ENCODE peak calls at places on chromosome 15, in four cellular contexts. V is thyroid gland, D is A549, Q is psoas muscle. S is an unnamed sample. For H3K4me1, the result is how much of the 10 kb centered on the place peaks cover.

GRCh38 chr15:60528530-60528929 is 49.6 kb upstream of the ICE2 start:
- DNase-seq in V (no peak), D (no peak), Q (no peak), S (no peak)

GRCh38 chr15:48643776-48644497 is 1.6 kb downstream of the FBN1 start:
- DNase-seq in Q (no peak), D (no peak), V (no peak), S (no peak)

GRCh38 chr15:40894689-40895308 is 549 bp downstream of the VPS18 start:
- DNase-seq in D (peak), Q (peak), V (peak), S (no peak)

GRCh38 chr15:61731081-61731480 is 329.2 kb downstream of the VPS13C start:
- DNase-seq in V (no peak), D (no peak), Q (no peak), S (no peak)

GRCh38 chr15:73727330-73728018 is 25.7 kb downstream of the INSYN1 start:
- DNase-seq in V (no peak), Q (no peak), D (peak), S (no peak)

GRCh38 chr15:49023354-49023753 is 22.9 kb downstream of the SECISBP2L start:
- DNase-seq in D (no peak), V (no peak), Q (no peak), S (no peak)

GRCh38 chr15:39736646-39737550 is 45.7 kb downstream of the FSIP1 start:
- DNase-seq in Q (peak), D (no peak), V (no peak), S (no peak)

GRCh38 chr15:29090617-29091466 is 178.8 kb downstream of the NSMCE3 start:
- DNase-seq in D (peak), Q (no peak), V (no peak), S (no peak)

GRCh38 chr15:77974098-77974414 is 103.5 kb downstream of the TBC1D2B start:
- DNase-seq in V (peak), Q (peak), D (no peak), S (no peak)

GRCh38 chr15:74235962-74236361 is at the start of gene CCDC33:
- DNase-seq in Q (no peak), D (no peak), V (peak), S (no peak)

GRCh38 chr15:58014040-58014439 is 51.5 kb downstream of the ALDH1A2 start:
- DNase-seq in D (no peak), Q (no peak), V (no peak), S (no peak)

GRCh38 chr15:67303490-67304363 is 49.1 kb downstream of the IQCH start:
- DNase-seq in Q (no peak), D (peak), V (peak), S (peak)

GRCh38 chr15:90638963-90639362 is 78.2 kb upstream of the BLM start:
- DNase-seq in V (no peak), Q (no peak), D (no peak), S (no peak)

GRCh38 chr15:90512981-90513380 is 16.7 kb upstream of the CRTC3 start:
- DNase-seq in Q (no peak), D (no peak), V (peak), S (no peak)

GRCh38 chr15:74208901-74209559 is 6.4 kb upstream of the STRA6 start:
- DNase-seq in V (no peak), Q (no peak), D (no peak), S (no peak)

GRCh38 chr15:78197632-78198031 is 36.7 kb downstream of the ACSBG1 start:
- DNase-seq in V (no peak), D (no peak), Q (no peak), S (no peak)

GRCh38 chr15:87878161-87878560 is 378.4 kb downstream of the NTRK3 start:
- DNase-seq in Q (no peak), V (no peak), D (no peak), S (no peak)

GRCh38 chr15:33107950-33108349 is 86.6 kb downstream of the FMN1 start:
- DNase-seq in D (no peak), Q (no peak), V (no peak), S (no peak)

GRCh38 chr15:25345943-25346342 is 92.9 kb downstream of the UBE3A start:
- DNase-seq in V (peak), Q (peak), D (no peak), S (no peak)

GRCh38 chr15:70153948-70154439 is 56.3 kb upstream of the TLE3 start:
- DNase-seq in V (no peak), Q (no peak), D (no peak), S (no peak)

GRCh38 chr15:58383876-58384275 is 47.9 kb upstream of the LIPC start:
- DNase-seq in V (no peak), Q (no peak), D (no peak), S (no peak)

GRCh38 chr15:51846463-51847230 is 17.2 kb downstream of the TMOD3 start:
- DNase-seq in V (no peak), D (no peak), Q (no peak), S (no peak)

GRCh38 chr15:62190257-62190656 is 25.2 kb upstream of the C2CD4B start:
- DNase-seq in D (no peak), V (no peak), Q (no peak), S (no peak)

GRCh38 chr15:64070965-64071851 is 22.4 kb downstream of the CIAO2A start:
- DNase-seq in D (peak), V (peak), Q (peak), S (peak)

GRCh38 chr15:81281176-81281735 is 42.7 kb downstream of the STARD5 start:
- DNase-seq in Q (no peak), D (no peak), V (no peak), S (no peak)

GRCh38 chr15:39939487-39940452 is 5.9 kb downstream of the EIF2AK4 start:
- DNase-seq in V (no peak), Q (no peak), D (no peak), S (no peak)

GRCh38 chr15:73862276-73862675 is 11.1 kb upstream of the TBC1D21 start:
- DNase-seq in D (no peak), V (no peak), Q (no peak), S (no peak)

GRCh38 chr15:96351801-96352593 is 21.5 kb downstream of the NR2F2 start:
- DNase-seq in Q (no peak), D (no peak), V (no peak), S (no peak)
- H3K4me1 ChIP-seq in Q (under half), D (under half), V (under half), S (under half)

GRCh38 chr15:92831459-92832229 is 68.5 kb upstream of the CHD2 start:
- DNase-seq in Q (peak), V (peak), D (peak), S (peak)
- H3K4me3 ChIP-seq in Q (peak), V (no peak), D (peak), S (peak)

GRCh38 chr15:26721231-26721630 is 51.6 kb downstream of the GABRB3 start:
- DNase-seq in D (no peak), Q (no peak), V (no peak), S (no peak)

GRCh38 chr15:26724381-26724780 is 48.5 kb downstream of the GABRB3 start:
- DNase-seq in Q (no peak), D (no peak), V (no peak), S (no peak)

GRCh38 chr15:26720546-26720945 is 52.3 kb downstream of the GABRB3 start:
- DNase-seq in V (no peak), D (no peak), Q (no peak), S (no peak)

DNA sequence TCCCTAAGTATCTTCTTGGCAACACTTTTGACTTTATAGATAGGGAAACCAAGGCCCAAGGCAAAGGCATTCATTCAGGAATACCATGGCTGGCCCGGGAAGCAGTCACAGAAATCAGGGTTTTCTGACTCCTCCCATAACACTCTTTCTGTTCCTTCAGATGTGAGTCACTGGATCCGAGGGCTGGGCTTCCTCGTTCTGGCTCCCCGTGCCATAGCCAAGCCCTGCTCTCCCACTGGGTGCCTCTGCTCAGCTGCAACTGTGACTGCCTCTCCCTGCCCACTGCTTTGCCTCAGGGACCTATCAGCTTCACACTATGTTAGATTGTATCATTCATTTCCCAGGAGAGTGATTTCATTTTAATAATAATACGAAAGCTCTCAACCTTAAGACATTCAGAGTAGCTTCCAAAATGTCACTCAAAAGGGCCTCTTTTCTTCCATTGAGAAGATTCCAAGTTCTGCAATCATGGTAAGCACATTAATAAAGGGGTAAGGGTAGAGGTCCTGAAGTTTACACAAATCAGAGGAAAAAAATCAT is 50.2 kb downstream of the GABRB3 start:
- DNase-seq in Q (no peak), V (no peak), D (peak), S (no peak)
- H3K4me1 ChIP-seq in Q (under half), V (under half), D (under half), S (under half)

GRCh38 chr15:98856540-98856907 is 151.1 kb downstream of the PGPEP1L start:
- DNase-seq in Q (no peak), V (no peak), D (no peak), S (no peak)
- H3K4me3 ChIP-seq in Q (no peak), V (no peak), D (no peak), S (no peak)

GRCh38 chr15:41894791-41895463 is 1.1 kb upstream of the SPTBN5 start:
- DNase-seq in Q (peak), D (no peak), V (peak), S (no peak)
- H3K4me1 ChIP-seq in Q (under half), D (under half), V (under half), S (under half)

DNA sequence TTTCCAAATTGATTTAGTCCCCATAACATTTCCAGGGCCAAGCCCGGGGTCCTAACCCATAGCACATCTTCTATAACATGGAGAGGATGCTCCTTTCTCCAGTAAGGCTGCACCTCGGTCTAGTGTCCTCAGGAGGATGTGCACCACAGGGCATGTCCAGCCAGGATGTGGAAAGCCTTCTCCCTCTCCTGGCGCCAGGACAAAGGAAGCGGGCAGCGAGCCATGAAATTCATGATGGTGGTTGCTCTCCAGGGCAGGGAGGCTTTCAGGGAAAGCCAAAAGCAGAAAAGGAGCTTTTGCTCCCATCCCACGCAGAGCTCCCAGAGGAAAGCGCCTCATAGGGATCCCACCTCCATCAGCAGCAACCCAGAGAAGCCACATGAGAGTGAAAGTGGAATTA is 220.0 kb downstream of the ADAMTSL3 start:
- DNase-seq in Q (peak), D (no peak), V (no peak), S (no peak)
- H3K4me3 ChIP-seq in Q (no peak), D (no peak), V (no peak), S (no peak)

DNA sequence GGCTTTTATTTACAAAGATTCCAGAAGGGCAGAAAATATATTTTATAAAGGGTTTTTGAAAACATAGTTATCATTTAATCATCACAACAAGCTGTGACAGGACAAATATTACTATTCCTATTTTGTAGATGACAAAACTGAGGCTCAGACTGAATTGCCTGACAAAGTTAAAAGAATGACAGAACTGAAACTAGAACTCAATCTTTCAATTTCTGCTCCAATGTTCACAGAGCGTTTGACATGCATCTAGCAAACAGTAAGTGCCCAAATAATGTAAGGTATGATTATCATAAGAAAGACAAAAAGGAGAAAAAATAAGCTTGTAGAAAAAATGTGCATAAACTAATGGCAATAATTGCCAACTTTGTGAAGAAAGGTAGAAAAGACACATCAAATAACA is 61.9 kb downstream of the SCAPER start:
- DNase-seq in D (no peak), V (no peak), Q (no peak), S (no peak)
- H3K4me1 ChIP-seq in D (under half), V (under half), Q (under half), S (under half)

S was measured in Panc1.